ENCODE peak calls at places on chromosomes 6 and 20, in six cellular contexts. K is lower lobe of right lung, O is mucosa of descending colon, L is heart right ventricle, X is astrocyte, U is breast epithelium. G is an unnamed sample.

GRCh38 chr20:54088430-54088829 is 18.0 kb upstream of the BCAS1 start:
- DNase-seq in K (no peak), O (no peak), L (no peak), X (peak; percentile 50), U (no peak), G (no peak)

GRCh38 chr6:143000771-143001170 is 55.8 kb upstream of the HIVEP2 start:
- DNase-seq in K (no peak), O (no peak), L (no peak), X (no peak), U (no peak), G (no peak)

GRCh38 chr6:24240380-24240779 is 114.4 kb downstream of the NRSN1 start:
- DNase-seq in K (no peak), O (no peak), L (no peak), X (no peak), U (no peak), G (no peak)

GRCh38 chr6:135094403-135094821 is 39.8 kb upstream of the HBS1L start:
- DNase-seq in K (no peak), O (no peak), L (no peak), X (peak; percentile 43), U (no peak), G (no peak)

GRCh38 chr6:157110620-157111019 is 212.7 kb downstream of the TMEM242 start:
- DNase-seq in K (no peak), O (no peak), L (no peak), X (peak; percentile 63), U (no peak), G (no peak)

GRCh38 chr20:62772994-62773858 is 23.0 kb upstream of the MRGBP start:
- DNase-seq in K (no peak), O (no peak), L (no peak), X (peak; percentile 20), U (no peak), G (no peak)

GRCh38 chr6:135014353-135014832 is 40.2 kb downstream of the HBS1L start:
- DNase-seq in K (no peak), O (no peak), L (no peak), X (no peak), U (no peak), G (peak; percentile 76)

GRCh38 chr20:31943052-31943471 is 8.8 kb downstream of the PDRG1 start:
- DNase-seq in K (no peak), O (no peak), L (peak; percentile 51), X (no peak), U (peak; percentile 72), G (no peak)

GRCh38 chr20:25247100-25247665 is 702 bp upstream of the PYGB start:
- DNase-seq in K (peak; percentile 72), O (peak; percentile 87), L (peak; percentile 70), X (peak; percentile 41), U (no peak), G (no peak)

GRCh38 chr6:107735906-107736635 is 88.0 kb downstream of the SCML4 start:
- DNase-seq in K (no peak), O (no peak), L (no peak), X (no peak), U (no peak), G (no peak)

GRCh38 chr20:15288076-15288475 is 950.7 kb upstream of the FLRT3 start:
- DNase-seq in K (no peak), O (no peak), L (no peak), X (no peak), U (no peak), G (no peak)

GRCh38 chr20:62553136-62553837 is 77.5 kb upstream of the GATA5 start:
- DNase-seq in K (no peak), O (no peak), L (no peak), X (no peak), U (no peak), G (no peak)

GRCh38 chr20:49501917-49502316 is 19.4 kb upstream of the KCNB1 start:
- DNase-seq in K (no peak), O (no peak), L (no peak), X (peak; percentile 31), U (no peak), G (no peak)

GRCh38 chr6:63554782-63555181 is 17.5 kb upstream of the LOC128125822 start:
- DNase-seq in K (no peak), O (no peak), L (no peak), X (no peak), U (no peak), G (no peak)
- TF ChIP-seq CTCF in K (no peak), O (no peak), L (no peak), X (no peak), U (no peak), G (no peak)

DNA sequence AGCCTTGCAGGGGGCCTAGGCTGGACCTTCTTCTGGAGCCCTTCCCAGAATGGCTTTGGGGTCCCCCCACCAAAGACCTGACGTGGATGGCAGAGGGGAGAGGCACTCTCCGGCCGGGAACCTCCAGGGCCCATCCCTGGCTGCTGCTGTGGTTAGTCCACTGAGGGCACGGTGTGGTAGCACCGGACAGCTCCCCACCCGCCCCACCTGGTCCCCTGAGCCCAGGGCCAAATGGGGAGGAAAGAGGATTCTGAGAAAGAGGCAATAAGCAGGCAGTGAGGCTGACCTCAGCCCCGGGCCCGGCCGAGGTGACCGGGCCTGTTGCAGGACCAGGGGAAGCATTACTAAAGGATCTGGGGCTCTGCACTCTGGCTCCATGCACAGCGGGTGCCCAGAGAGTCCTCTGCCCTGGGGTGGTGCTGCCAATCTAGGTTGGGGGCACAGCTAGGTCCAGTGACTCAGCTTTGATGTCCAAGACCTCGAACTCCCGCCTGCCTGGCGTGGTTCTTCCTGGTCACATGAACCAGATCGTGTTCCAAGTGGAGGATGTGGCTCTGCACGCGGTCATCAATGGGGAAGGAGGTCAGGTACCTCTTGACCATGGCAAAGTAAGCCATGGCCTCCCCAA is 2.2 kb downstream of the CENPB start:
- DNase-seq in K (peak; percentile 47), O (no peak), L (no peak), X (no peak), U (no peak), G (no peak)
- H3K4me3 ChIP-seq in K (peak overlapping the region; percentile 83), O (no peak overlapping the region), L (peak overlapping the region; percentile 57), X (peak overlapping the region; percentile 31), U (peak overlapping the region; percentile 67), G (no peak overlapping the region)

GRCh38 chr6:167954151-167954550 is 43.3 kb upstream of the KIF25 start:
- DNase-seq in K (no peak), O (no peak), L (no peak), X (no peak), U (no peak), G (no peak)
- H3K36me3 ChIP-seq in K (peaks cover 48% of the 10 kb centered on the region), O (peaks cover 6% of the 10 kb centered on the region), L (peaks cover 38% of the 10 kb centered on the region), X (peaks cover 9% of the 10 kb centered on the region), U (no peaks in the 10 kb centered on the region), G (peaks cover 7% of the 10 kb centered on the region)

GRCh38 chr20:56166781-56167465 is 81.6 kb upstream of the MC3R start:
- DNase-seq in K (no peak), O (no peak), L (no peak), X (no peak), U (no peak), G (no peak)

GRCh38 chr20:56174416-56174815 is 74.1 kb upstream of the MC3R start:
- DNase-seq in K (no peak), O (no peak), L (no peak), X (no peak), U (no peak), G (no peak)

GRCh38 chr20:56175884-56176283 is 72.6 kb upstream of the MC3R start:
- DNase-seq in K (no peak), O (no peak), L (no peak), X (no peak), U (no peak), G (no peak)

DNA sequence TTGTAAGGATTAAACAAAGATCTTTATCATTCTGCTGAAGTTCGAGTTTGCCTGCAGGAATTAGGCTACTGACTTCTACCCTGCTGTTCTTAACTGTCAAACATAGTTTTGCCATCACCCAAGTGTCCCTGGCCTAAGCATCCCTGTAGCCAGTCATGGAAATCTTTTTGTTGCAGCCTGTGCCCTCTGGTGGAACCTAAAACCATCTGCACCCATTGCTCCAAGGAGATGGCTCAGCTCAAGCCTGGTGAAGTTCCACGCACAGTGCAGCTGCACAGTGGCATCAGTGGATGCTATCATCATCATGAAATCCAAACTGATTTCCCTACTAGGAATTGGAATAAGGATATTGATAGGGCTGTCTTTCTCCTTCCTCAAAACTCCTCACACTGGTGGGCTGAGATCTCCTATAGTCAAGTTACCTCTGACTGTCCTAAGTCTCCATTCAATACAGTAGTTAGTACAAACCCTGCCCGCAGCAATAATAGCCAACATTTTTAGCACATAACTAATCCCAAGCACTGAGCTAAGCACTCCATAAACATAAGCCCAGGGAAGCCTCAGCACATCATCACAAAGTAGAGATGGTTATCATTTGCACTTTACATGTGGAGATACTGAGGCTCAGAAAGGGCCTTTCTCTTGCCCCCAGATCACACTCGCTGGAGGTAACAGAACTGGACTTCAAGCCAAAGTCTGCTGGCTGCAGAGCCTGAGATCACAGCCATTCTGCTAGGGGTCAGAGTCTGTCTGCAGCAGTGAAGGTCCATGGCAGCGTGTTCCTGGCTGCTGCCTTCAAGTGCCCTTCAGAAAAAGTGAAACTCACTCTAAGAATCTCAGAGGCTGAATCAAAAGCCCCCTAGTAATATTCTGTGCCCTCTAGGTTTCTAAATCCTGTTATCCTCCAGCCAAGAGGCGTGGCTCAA is 77.2 kb upstream of the MC3R start:
- DNase-seq in K (no peak), O (no peak), L (no peak), X (no peak), U (no peak), G (no peak)
- TF ChIP-seq CTCF in K (peak; percentile 44), O (no peak), L (no peak), X (peak; percentile 12), U (peak; percentile 29), G (no peak)

DNA sequence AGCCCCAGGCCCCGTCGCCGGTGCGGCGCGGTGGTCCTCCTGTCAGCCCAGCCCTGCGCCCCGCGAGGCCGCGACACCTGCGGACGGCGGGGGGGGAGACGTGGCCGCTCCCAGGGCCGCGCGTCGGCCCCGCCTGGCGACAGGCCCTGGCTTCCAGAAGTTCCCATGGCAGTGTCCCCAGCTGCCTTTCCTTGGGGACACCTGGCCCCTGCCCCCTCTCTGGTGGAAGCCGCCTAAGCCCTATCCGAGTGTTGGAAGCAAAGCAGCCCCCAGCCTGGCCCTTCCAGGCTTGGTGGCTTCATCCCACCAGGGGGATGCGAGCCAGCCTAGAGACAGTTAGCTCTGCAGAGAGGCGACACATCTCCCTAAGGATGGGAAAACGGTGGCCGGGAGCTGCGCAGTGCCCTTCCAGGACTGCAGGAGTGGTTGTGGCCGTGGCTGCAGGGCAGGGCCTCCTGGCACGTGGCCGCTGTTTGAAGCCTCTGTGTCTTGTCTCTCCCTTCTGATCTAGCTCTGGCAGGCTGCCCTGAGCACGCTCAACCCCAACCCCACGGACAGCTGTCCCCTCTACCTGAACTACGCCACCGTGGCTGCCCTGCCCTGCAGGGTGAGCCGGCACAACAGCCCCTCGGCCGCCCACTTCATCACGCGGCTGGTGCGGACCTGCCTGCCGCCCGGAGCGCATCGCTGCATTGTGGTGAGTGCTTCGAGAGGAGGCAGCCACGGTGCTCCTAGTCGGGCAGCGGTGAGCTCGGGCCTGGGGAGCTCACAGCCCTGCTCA is 816 bp downstream of the NPEPL1 start:
- DNase-seq in K (no peak), O (peak; percentile 35), L (peak; percentile 41), X (no peak), U (no peak), G (no peak)
- H3K4me3 ChIP-seq in K (peak overlapping the region; percentile 65), O (no peak overlapping the region), L (peak overlapping the region; percentile 55), X (peak overlapping the region; percentile 46), U (peak overlapping the region; percentile 54), G (peak overlapping the region; percentile 59)

DNA sequence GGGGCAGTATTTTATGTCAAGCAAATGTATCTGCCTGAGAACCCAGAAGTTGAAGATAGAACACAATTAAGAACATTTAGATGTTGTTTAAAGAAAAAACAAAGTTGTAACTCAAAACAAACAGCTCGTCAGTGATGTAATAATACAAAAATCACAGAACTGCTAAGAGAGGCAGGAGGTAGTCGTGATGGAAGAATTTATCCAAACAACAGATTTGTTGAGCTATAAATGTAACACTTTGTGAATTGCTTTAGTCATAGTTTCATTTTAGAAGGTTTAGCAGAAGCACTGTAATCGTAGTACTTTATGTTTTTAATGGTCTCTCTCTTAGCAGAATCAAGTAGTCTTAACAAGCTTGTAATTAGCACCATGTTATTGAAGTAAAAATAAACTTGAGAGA is 73.6 kb downstream of the SCAF8 start:
- DNase-seq in K (no peak), O (no peak), L (no peak), X (no peak), U (no peak), G (no peak)
- H3K36me3 ChIP-seq in K (peaks cover 91% of the 10 kb centered on the region), O (peaks cover 19% of the 10 kb centered on the region), L (peaks cover 44% of the 10 kb centered on the region), X (peaks cover 32% of the 10 kb centered on the region), U (no peaks in the 10 kb centered on the region), G (no peaks in the 10 kb centered on the region)